ENCODE peak calls at places on chromosomes 11 and 22, in six cellular contexts. G, D, M, L, W and Z are unnamed samples.

GRCh38 chr11:114246321-114247069 is 49.7 kb upstream of the NNMT start:
- DNase-seq in G (no peak), D (no peak), M (no peak), L (no peak), W (no peak), Z (no peak)

GRCh38 chr11:20337526-20338154 is 25.9 kb upstream of the HTATIP2 start:
- DNase-seq in G (no peak), D (peak; percentile 11), M (peak; percentile 38), L (no peak), W (peak; percentile 18), Z (peak; percentile 27)

GRCh38 chr22:44620129-44620840 is 81.7 kb upstream of the PRR5 start:
- DNase-seq in G (peak; percentile 36), D (peak; percentile 50), M (no peak), L (no peak), W (peak; percentile 49), Z (no peak)

GRCh38 chr11:34356576-34356917 is 1.3 kb downstream of the ABTB2 start:
- DNase-seq in G (no peak), D (peak; percentile 33), M (no peak), L (no peak), W (no peak), Z (no peak)

GRCh38 chr22:40703731-40704130 is 24.4 kb downstream of the MCHR1 start:
- DNase-seq in G (no peak), D (no peak), M (no peak), L (no peak), W (no peak), Z (no peak)

GRCh38 chr11:107457205-107457557 is 444 bp downstream of the CWF19L2 start:
- DNase-seq in G (no peak), D (peak; percentile 1), M (peak; percentile 4), L (no peak), W (no peak), Z (no peak)

GRCh38 chr11:112277937-112278336 is 17.3 kb upstream of the PLET1 start:
- DNase-seq in G (no peak), D (peak; percentile 34), M (no peak), L (no peak), W (peak; percentile 29), Z (no peak)

GRCh38 chr11:18650859-18651557 is 16.9 kb upstream of the SPTY2D1 start:
- DNase-seq in G (peak; percentile 31), D (peak; percentile 69), M (no peak), L (peak; percentile 20), W (peak; percentile 49), Z (peak; percentile 69)

GRCh38 chr22:25404923-25405853 is 159.3 kb upstream of the GRK3 start:
- DNase-seq in G (no peak), D (peak; percentile 73), M (peak; percentile 52), L (no peak), W (peak; percentile 13), Z (no peak)

GRCh38 chr22:25402501-25403283 is 161.8 kb upstream of the GRK3 start:
- DNase-seq in G (no peak), D (peak; percentile 59), M (no peak), L (no peak), W (peak; percentile 95), Z (no peak)

GRCh38 chr22:25404556-25404922 is 159.9 kb upstream of the GRK3 start:
- DNase-seq in G (no peak), D (no peak), M (no peak), L (no peak), W (peak; percentile 14), Z (no peak)

GRCh38 chr22:25403284-25403606 is 161.2 kb upstream of the GRK3 start:
- DNase-seq in G (no peak), D (peak; percentile 10), M (no peak), L (no peak), W (no peak), Z (no peak)

GRCh38 chr22:25403752-25404471 is 160.6 kb upstream of the GRK3 start:
- DNase-seq in G (no peak), D (peak; percentile 41), M (no peak), L (no peak), W (peak; percentile 15), Z (no peak)
- TF ChIP-seq CEBPB in G (no peak), D (no peak), M (no peak), L (no peak), W (no peak), Z (no peak)

DNA sequence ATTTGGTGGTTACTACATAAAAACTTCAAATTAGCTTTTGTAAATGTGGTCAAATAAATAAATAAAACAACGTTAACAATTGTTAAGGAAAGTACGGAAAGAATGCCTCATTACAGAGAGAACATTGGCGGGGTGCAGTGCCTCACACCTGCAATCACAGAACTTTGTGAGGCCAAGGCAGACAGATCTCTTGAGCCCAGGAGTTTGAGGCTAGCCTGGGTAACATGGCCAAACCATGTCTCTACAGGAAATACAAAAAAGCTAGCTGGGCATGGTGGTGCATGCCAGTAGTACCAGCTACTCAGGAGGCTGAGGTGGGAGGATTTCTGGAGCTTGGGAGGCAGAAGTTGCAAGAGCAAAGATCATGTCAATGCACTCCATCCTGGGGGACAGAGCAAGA is 59.4 kb upstream of the VPREB1 start:
- DNase-seq in G (no peak), D (no peak), M (no peak), L (no peak), W (no peak), Z (no peak)
- TF ChIP-seq CEBPB in G (no peak), D (no peak), M (no peak), L (no peak), W (no peak), Z (no peak)

GRCh38 chr11:2700415-2701211 is 819 bp upstream of the KCNQ1OT1 start:
- DNase-seq in G (no peak), D (no peak), M (peak; percentile 57), L (peak; percentile 13), W (peak; percentile 57), Z (no peak)

GRCh38 chr11:2698386-2699184 is 1.2 kb downstream of the KCNQ1OT1 start:
- DNase-seq in G (no peak), D (no peak), M (no peak), L (no peak), W (no peak), Z (no peak)

GRCh38 chr11:2699185-2699530 is 636 bp downstream of the KCNQ1OT1 start:
- DNase-seq in G (no peak), D (peak; percentile 9), M (peak; percentile 35), L (no peak), W (no peak), Z (no peak)

GRCh38 chr11:2701230-2701629 is 1.4 kb upstream of the KCNQ1OT1 start:
- DNase-seq in G (no peak), D (no peak), M (no peak), L (no peak), W (peak; percentile 43), Z (no peak)

GRCh38 chr11:2699531-2700414 is at the start of gene KCNQ1OT1:
- DNase-seq in G (peak; percentile 68), D (peak; percentile 92), M (peak; percentile 98), L (peak; percentile 86), W (peak; percentile 95), Z (peak; percentile 83)
- TF ChIP-seq CEBPB in G (no peak), D (no peak), M (no peak), L (no peak), W (no peak), Z (no peak)

GRCh38 chr11:4891996-4892640 is 10.4 kb downstream of the OR51T1 start:
- DNase-seq in G (no peak), D (peak; percentile 93), M (peak; percentile 2), L (no peak), W (no peak), Z (no peak)
- TF ChIP-seq CEBPB in G (no peak), D (peak; percentile 19), M (no peak), L (no peak), W (no peak), Z (no peak)

GRCh38 chr11:45141631-45142030 is 4.8 kb upstream of the PRDM11 start:
- DNase-seq in G (no peak), D (no peak), M (no peak), L (no peak), W (no peak), Z (no peak)

GRCh38 chr11:45142241-45142885 is 4.1 kb upstream of the PRDM11 start:
- DNase-seq in G (no peak), D (peak; percentile 28), M (no peak), L (no peak), W (no peak), Z (no peak)

GRCh38 chr11:45144126-45145082 is 2.0 kb upstream of the PRDM11 start:
- DNase-seq in G (no peak), D (no peak), M (no peak), L (no peak), W (no peak), Z (no peak)

GRCh38 chr11:45143494-45143893 is 2.9 kb upstream of the PRDM11 start:
- DNase-seq in G (no peak), D (no peak), M (no peak), L (no peak), W (no peak), Z (no peak)

DNA sequence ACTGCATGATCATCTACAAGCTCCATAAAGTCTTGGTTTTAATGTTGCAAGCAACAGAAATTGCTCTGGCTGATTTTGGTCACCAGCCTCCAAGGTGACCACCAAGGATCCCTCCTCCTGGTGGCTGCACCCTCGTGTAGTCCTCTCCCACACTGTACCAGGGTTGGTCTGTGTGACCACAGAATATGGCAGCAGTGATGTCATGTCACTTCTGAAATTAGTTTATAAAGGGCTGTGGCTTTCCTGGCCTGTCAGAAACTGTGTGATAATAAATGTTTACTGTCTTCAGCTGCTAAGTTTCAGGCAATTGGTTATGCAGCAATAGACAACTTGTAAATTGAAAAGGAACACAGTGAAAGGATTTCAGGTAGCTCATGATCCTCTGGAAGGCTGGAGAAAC is 5.3 kb upstream of the PRDM11 start:
- DNase-seq in G (no peak), D (no peak), M (no peak), L (no peak), W (no peak), Z (no peak)
- TF ChIP-seq CEBPB in G (no peak), D (no peak), M (no peak), L (no peak), W (no peak), Z (no peak)

GRCh38 chr11:2655834-2656622 is 43.8 kb downstream of the KCNQ1OT1 start:
- DNase-seq in G (no peak), D (peak; percentile 51), M (no peak), L (no peak), W (no peak), Z (no peak)

GRCh38 chr11:2652857-2653643 is 46.7 kb downstream of the KCNQ1OT1 start:
- DNase-seq in G (no peak), D (no peak), M (no peak), L (no peak), W (no peak), Z (no peak)

GRCh38 chr11:2653930-2654739 is 45.7 kb downstream of the KCNQ1OT1 start:
- DNase-seq in G (no peak), D (no peak), M (no peak), L (no peak), W (no peak), Z (no peak)

GRCh38 chr11:2656859-2657258 is 42.9 kb downstream of the KCNQ1OT1 start:
- DNase-seq in G (no peak), D (no peak), M (no peak), L (no peak), W (no peak), Z (no peak)

GRCh38 chr11:2655320-2655719 is 44.5 kb downstream of the KCNQ1OT1 start:
- DNase-seq in G (no peak), D (no peak), M (no peak), L (no peak), W (no peak), Z (no peak)
- TF ChIP-seq CEBPB in G (no peak), D (no peak), M (no peak), L (no peak), W (no peak), Z (no peak)

GRCh38 chr11:14907411-14908213 is 15.6 kb upstream of the CYP2R1 start:
- DNase-seq in G (no peak), D (peak; percentile 21), M (peak; percentile 17), L (no peak), W (peak; percentile 71), Z (no peak)
- TF ChIP-seq CEBPB in G (no peak), D (no peak), M (no peak), L (no peak), W (no peak), Z (no peak)